ENCODE peak calls at places on chromosomes 1 and 21, in nine cellular contexts. D is uterus, W is HepG2, U is stomach, V is breast epithelium, P is A549, H is right lobe of liver, E is ovary, Y is tibial nerve. M is an unnamed sample. For H3K9me3, the result is how much of the 10 kb centered on the place peaks cover.

GRCh38 chr1:46065405-46065804 is 67.0 kb downstream of the PIK3R3 start:
- DNase-seq in D (no peak), W (no peak), U (no peak), V (no peak), P (no peak), H (no peak), E (no peak), Y (no peak), M (no peak)

GRCh38 chr1:203124011-203124410 is 3.5 kb upstream of the ADORA1 start:
- DNase-seq in D (no peak), W (no peak), U (no peak), V (no peak), P (no peak), H (no peak), E (no peak), Y (no peak), M (no peak)

GRCh38 chr1:94258873-94259331 is 21.5 kb upstream of the ARHGAP29 start:
- DNase-seq in D (peak), W (peak), U (no peak), V (peak), P (no peak), H (no peak), E (no peak), Y (peak), M (no peak)

GRCh38 chr1:173405758-173406344 is 71.3 kb upstream of the PRDX6 start:
- DNase-seq in D (no peak), W (no peak), U (no peak), V (no peak), P (no peak), H (no peak), E (no peak), Y (no peak), M (no peak)

GRCh38 chr1:71350805-71351204 is 270.0 kb upstream of the ZRANB2 start:
- DNase-seq in D (no peak), W (no peak), U (no peak), V (no peak), P (no peak), H (no peak), E (no peak), Y (no peak), M (no peak)

GRCh38 chr1:245682638-245683376 is 528.0 kb downstream of the KIF26B start:
- DNase-seq in D (no peak), W (no peak), U (peak), V (no peak), P (no peak), H (no peak), E (no peak), Y (no peak), M (no peak)

GRCh38 chr1:247540536-247540935 is 4.3 kb upstream of the OR2C3 start:
- DNase-seq in D (no peak), W (no peak), U (no peak), V (no peak), P (no peak), H (no peak), E (no peak), Y (no peak), M (no peak)

GRCh38 chr1:178057863-178058576 is 35.9 kb upstream of the RASAL2 start:
- DNase-seq in D (peak), W (no peak), U (no peak), V (no peak), P (no peak), H (no peak), E (peak), Y (peak), M (peak)

GRCh38 chr1:9292361-9293240 is at the start of gene SPSB1:
- DNase-seq in D (peak), W (peak), U (peak), V (peak), P (no peak), H (peak), E (peak), Y (peak), M (peak)

GRCh38 chr1:30955448-30956015 is 47.0 kb upstream of the SDC3 start:
- DNase-seq in D (no peak), W (no peak), U (no peak), V (no peak), P (no peak), H (no peak), E (no peak), Y (no peak), M (no peak)

GRCh38 chr1:35642472-35642955 is 1.2 kb upstream of the PSMB2 start:
- DNase-seq in D (no peak), W (no peak), U (no peak), V (no peak), P (no peak), H (no peak), E (peak), Y (no peak), M (no peak)

GRCh38 chr1:231171623-231172197 is 9.9 kb downstream of the TRIM67 start:
- DNase-seq in D (no peak), W (no peak), U (no peak), V (no peak), P (no peak), H (no peak), E (no peak), Y (no peak), M (no peak)

GRCh38 chr1:41152622-41153044 is 89.5 kb downstream of the SCMH1 start:
- DNase-seq in D (no peak), W (no peak), U (no peak), V (no peak), P (peak), H (no peak), E (no peak), Y (no peak), M (no peak)

GRCh38 chr1:163290025-163290610 is 31.6 kb upstream of the NUF2 start:
- DNase-seq in D (no peak), W (no peak), U (no peak), V (no peak), P (no peak), H (no peak), E (no peak), Y (no peak), M (no peak)

GRCh38 chr1:155499263-155499662 is 63.3 kb downstream of the ASH1L start:
- DNase-seq in D (no peak), W (peak), U (no peak), V (no peak), P (no peak), H (no peak), E (no peak), Y (no peak), M (no peak)

GRCh38 chr21:25341981-25342380 is 265.3 kb downstream of the MRPL39 start:
- DNase-seq in D (no peak), W (no peak), U (no peak), V (no peak), P (no peak), H (no peak), E (no peak), Y (no peak), M (no peak)

GRCh38 chr1:8059161-8059622 is 33.1 kb upstream of the ERRFI1 start:
- DNase-seq in D (no peak), W (no peak), U (no peak), V (no peak), P (no peak), H (no peak), E (no peak), Y (no peak), M (peak)

GRCh38 chr1:160094806-160095205 is 3.6 kb downstream of the IGSF8 start:
- DNase-seq in D (no peak), W (no peak), U (no peak), V (no peak), P (no peak), H (no peak), E (no peak), Y (no peak), M (no peak)

GRCh38 chr1:160095382-160096105 is 2.9 kb downstream of the IGSF8 start:
- DNase-seq in D (no peak), W (no peak), U (no peak), V (no peak), P (no peak), H (no peak), E (no peak), Y (no peak), M (no peak)

GRCh38 chr1:160093624-160094290 is 4.7 kb downstream of the IGSF8 start:
- DNase-seq in D (no peak), W (no peak), U (no peak), V (no peak), P (no peak), H (peak), E (peak), Y (no peak), M (no peak)

GRCh38 chr1:160093069-160093395 is 5.4 kb downstream of the IGSF8 start:
- DNase-seq in D (no peak), W (no peak), U (no peak), V (no peak), P (no peak), H (no peak), E (no peak), Y (no peak), M (no peak)

DNA sequence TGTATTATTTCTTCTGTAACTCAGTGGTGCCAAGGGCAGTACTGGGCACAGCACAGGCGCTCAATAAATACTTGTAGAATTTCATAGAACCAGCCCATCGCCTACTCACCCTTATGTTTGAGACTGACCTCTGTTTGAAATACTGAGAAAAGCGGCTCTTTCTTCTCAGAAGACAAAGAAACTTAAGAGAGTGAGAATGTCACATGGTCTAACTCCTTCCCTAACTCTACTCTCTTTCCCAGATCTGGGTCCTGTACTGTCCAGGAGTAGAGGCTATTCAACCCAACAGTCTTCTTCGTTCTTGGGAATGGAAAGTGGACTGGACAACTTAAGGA is 4.2 kb downstream of the IGSF8 start:
- DNase-seq in D (no peak), W (no peak), U (no peak), V (no peak), P (no peak), H (no peak), E (no peak), Y (no peak), M (no peak)
- H3K9me3 ChIP-seq in D (under half), W (under half), U (under half), V (under half), P (under half), H (under half), E (under half), Y (under half), M (under half)

GRCh38 chr1:22573237-22573636 is 9.9 kb downstream of the EPHA8 start:
- DNase-seq in D (no peak), W (no peak), U (no peak), V (no peak), P (no peak), H (no peak), E (no peak), Y (no peak), M (no peak)
- TF ChIP-seq POLR2A in D (no peak), W (no peak), U (no peak), V (no peak), P (no peak), H (no peak), E (no peak), Y (no peak), M (no peak)

GRCh38 chr21:16842716-16843115 is 670.1 kb upstream of the CXADR start:
- DNase-seq in D (no peak), W (no peak), U (no peak), V (no peak), P (no peak), H (no peak), E (no peak), Y (no peak), M (no peak)
- H3K4me3 ChIP-seq in D (no peak), W (no peak), U (no peak), V (peak), P (no peak), H (no peak), E (no peak), Y (no peak), M (no peak)

DNA sequence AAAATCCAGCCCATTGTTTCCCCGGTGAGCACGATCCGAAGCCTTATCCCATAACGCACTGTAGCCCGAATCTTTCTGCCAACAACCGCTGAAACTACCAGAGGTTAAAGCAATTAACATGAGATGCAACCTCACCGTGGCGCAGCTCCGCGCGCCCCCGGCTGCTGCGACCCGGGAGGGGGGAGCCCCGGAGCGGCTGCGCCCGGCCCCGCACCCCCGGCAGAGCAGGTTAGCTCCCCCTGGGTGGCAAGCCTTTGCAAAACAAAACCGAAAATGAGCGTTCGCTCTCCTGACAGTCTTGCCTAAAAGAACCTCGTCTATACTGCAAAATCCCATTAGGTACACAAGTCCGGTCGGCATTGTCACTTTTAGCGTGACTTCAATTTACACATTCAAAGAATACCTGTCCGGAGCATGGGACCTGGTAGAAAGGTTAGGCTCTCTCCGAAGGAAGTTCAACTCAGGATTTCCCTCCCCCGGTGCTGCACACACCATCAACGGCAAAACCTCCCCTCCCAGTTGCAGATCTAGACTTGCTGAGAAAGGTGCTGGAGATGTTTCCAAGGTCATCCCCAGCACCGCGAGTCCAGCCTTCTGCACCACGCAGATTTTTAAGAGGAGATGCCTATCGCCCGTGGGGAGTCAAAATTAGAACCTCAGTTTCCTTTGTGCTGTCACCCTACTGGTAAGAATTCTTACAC is 107.5 kb downstream of the ZNF281 start:
- DNase-seq in D (no peak), W (no peak), U (peak), V (no peak), P (peak), H (peak), E (no peak), Y (no peak), M (peak)
- H3K9me3 ChIP-seq in D (under half), W (under half), U (under half), V (under half), P (under half), H (under half), E (under half), Y (under half), M (under half)

DNA sequence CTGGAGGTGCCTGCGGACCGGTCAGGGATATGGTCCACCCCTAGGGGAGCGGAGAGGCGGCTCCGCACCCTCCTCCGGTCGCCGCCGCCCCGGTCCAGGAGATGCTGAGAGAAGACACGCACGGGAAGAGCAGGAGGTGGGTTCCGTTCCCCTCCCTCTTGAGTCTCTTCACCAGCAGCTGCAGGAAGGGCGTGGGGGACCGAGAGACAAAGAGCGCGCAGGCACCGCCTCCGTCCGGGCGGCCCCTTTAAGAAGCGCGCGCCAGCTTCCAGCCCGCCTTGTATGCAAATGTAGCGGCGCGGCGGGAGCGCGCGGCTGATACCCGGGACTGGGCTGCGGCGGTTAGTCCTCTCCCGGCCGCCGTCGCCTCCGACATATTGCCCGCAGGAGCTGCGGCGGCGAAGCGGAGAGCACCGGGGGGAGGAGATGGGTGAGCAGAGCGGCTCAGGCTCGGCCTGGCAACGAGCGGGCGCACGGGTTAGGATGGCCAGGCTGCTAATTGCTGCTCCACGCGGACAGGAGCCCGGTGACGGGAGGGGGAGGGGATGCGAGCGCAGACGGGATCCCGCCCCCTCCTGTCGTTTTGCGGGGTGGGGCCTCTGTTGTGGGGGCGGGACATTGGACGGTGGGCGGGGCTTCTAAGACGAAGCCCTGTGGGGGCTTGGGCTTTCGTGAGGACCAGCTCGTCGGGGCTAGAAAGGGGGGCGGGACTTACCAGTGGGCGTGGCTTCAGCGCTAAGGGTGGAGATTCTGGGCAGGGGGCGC is at the start of gene TMEM39B:
- DNase-seq in D (peak), W (peak), U (peak), V (peak), P (peak), H (peak), E (peak), Y (peak), M (peak)
- TF ChIP-seq POLR2A in D (peak), W (peak), U (no peak), V (peak), P (peak), H (peak), E (peak), Y (peak), M (peak)

DNA sequence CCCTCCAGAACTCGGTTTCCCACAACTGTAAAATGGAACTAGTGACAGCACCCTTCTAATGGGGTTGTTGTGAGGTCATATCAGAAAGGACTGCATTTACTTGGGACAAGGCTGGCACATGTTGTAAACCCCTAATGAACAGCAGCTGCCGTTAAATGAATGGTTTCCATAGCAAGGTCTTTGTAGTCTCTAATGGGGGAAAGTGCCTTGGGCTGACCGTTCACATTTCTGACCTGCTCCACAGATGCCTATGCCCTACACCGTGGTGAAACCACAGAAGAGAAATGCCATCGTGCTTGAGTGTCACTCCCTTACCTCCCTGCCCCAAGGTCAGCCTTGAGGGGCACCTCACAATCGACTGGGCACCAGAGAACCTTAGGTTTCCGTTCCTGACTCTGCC is 143.1 kb downstream of the ZSCAN20 start:
- DNase-seq in D (no peak), W (no peak), U (no peak), V (no peak), P (no peak), H (no peak), E (no peak), Y (no peak), M (no peak)
- H3K4me3 ChIP-seq in D (no peak), W (no peak), U (no peak), V (no peak), P (no peak), H (no peak), E (no peak), Y (no peak), M (no peak)

DNA sequence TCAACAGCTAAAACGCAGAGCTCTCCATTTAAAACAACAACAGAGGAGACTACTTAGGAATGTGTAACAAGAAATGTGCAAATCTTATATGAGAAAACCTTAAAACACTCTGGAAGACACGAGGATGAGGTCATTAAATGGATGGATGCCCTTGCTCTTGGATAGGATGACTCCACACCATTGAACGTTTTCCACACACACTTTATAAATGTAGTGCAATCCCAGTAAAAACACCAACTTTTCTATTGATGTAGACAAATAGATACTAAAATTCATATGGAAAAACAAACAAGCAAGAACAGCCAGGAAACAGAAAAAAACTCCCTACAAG is 18.4 kb upstream of the COL6A1 start:
- DNase-seq in D (no peak), W (no peak), U (no peak), V (no peak), P (no peak), H (no peak), E (no peak), Y (no peak), M (no peak)
- H3K9me3 ChIP-seq in D (under half), W (under half), U (under half), V (under half), P (under half), H (under half), E (under half), Y (under half), M (under half)